ENCODE peak calls at places on chromosomes 5 and 9, in seven cellular contexts. One of them, this sample, is unnamed.

GRCh38 chr5:76681287-76681686 is 34.6 kb upstream of the F2R start:
- DNase-seq in posterior vena cava: no peak
- DNase-seq in IMR-90: no peak
- DNase-seq in HS-27A: no peak
- DNase-seq in NCI-H1417: no peak
- DNase-seq in sigmoid colon: no peak
- DNase-seq in T-helper 1 cell: no peak
- DNase-seq in this sample: no peak

GRCh38 chr5:1788200-1788599 is 11.4 kb downstream of the MRPL36 start:
- DNase-seq in posterior vena cava: peak; percentile 32
- DNase-seq in IMR-90: no peak
- DNase-seq in HS-27A: no peak
- DNase-seq in NCI-H1417: no peak
- DNase-seq in sigmoid colon: peak; percentile 14
- DNase-seq in T-helper 1 cell: no peak
- DNase-seq in this sample: peak; percentile 39

GRCh38 chr5:118195215-118195614 is 793.1 kb downstream of the DTWD2 start:
- DNase-seq in posterior vena cava: no peak
- DNase-seq in IMR-90: no peak
- DNase-seq in HS-27A: no peak
- DNase-seq in NCI-H1417: no peak
- DNase-seq in sigmoid colon: no peak
- DNase-seq in T-helper 1 cell: no peak
- DNase-seq in this sample: no peak

GRCh38 chr5:4205408-4205807 is 609.8 kb downstream of the IRX1 start:
- DNase-seq in posterior vena cava: no peak
- DNase-seq in IMR-90: no peak
- DNase-seq in HS-27A: no peak
- DNase-seq in NCI-H1417: no peak
- DNase-seq in sigmoid colon: peak; percentile 70
- DNase-seq in T-helper 1 cell: no peak
- DNase-seq in this sample: no peak

GRCh38 chr9:37036237-37037136 is 2.4 kb upstream of the PAX5 start:
- DNase-seq in posterior vena cava: peak; percentile 82
- DNase-seq in IMR-90: peak; percentile 12
- DNase-seq in HS-27A: no peak
- DNase-seq in NCI-H1417: peak; percentile 43
- DNase-seq in sigmoid colon: no peak
- DNase-seq in T-helper 1 cell: peak; percentile 48
- DNase-seq in this sample: peak; percentile 76

GRCh38 chr5:5017827-5018559 is 122.1 kb upstream of the ADAMTS16 start:
- DNase-seq in posterior vena cava: peak; percentile 83
- DNase-seq in IMR-90: no peak
- DNase-seq in HS-27A: no peak
- DNase-seq in NCI-H1417: no peak
- DNase-seq in sigmoid colon: no peak
- DNase-seq in T-helper 1 cell: no peak
- DNase-seq in this sample: no peak

GRCh38 chr9:117239428-117239827 is 175.4 kb downstream of the ASTN2 start:
- DNase-seq in posterior vena cava: no peak
- DNase-seq in IMR-90: no peak
- DNase-seq in HS-27A: no peak
- DNase-seq in NCI-H1417: no peak
- DNase-seq in sigmoid colon: no peak
- DNase-seq in T-helper 1 cell: no peak
- DNase-seq in this sample: no peak

GRCh38 chr9:87545858-87546257 is 48.2 kb downstream of the DAPK1 start:
- DNase-seq in posterior vena cava: no peak
- DNase-seq in IMR-90: peak; percentile 2
- DNase-seq in HS-27A: no peak
- DNase-seq in NCI-H1417: no peak
- DNase-seq in sigmoid colon: no peak
- DNase-seq in T-helper 1 cell: no peak
- DNase-seq in this sample: no peak

GRCh38 chr9:98962861-98963260 is 19.2 kb downstream of the COL15A1 start:
- DNase-seq in posterior vena cava: no peak
- DNase-seq in IMR-90: peak; percentile 50
- DNase-seq in HS-27A: no peak
- DNase-seq in NCI-H1417: no peak
- DNase-seq in sigmoid colon: no peak
- DNase-seq in T-helper 1 cell: no peak
- DNase-seq in this sample: no peak